ENCODE peak calls at places on chromosomes 5 and 9, in ten cellular contexts. J, I, H, F, W, D, P, M, Y and N are unnamed samples.

GRCh38 chr9:100674419-100675122 is 96.7 kb downstream of the CAVIN4 start:
- DNase-seq in F (no peak), I (no peak), D (no peak), M (no peak), H (no peak), W (no peak), J (no peak), P (no peak), Y (no peak), N (no peak)

GRCh38 chr9:35258665-35259474 is 97.1 kb downstream of the UNC13B start:
- DNase-seq in W (peak; percentile 14), I (peak; percentile 33), H (peak; percentile 88), M (peak; percentile 32), J (peak; percentile 50), P (peak; percentile 82), F (peak; percentile 52), Y (peak; percentile 82), D (peak; percentile 68), N (peak; percentile 87)

GRCh38 chr5:143649869-143650268 is 162.1 kb upstream of the HMHB1 start:
- DNase-seq in H (no peak), W (no peak), I (no peak), F (no peak), Y (no peak), J (no peak), M (no peak), D (no peak), P (peak; percentile 38), N (no peak)

GRCh38 chr9:131640438-131641181 is 95.3 kb downstream of the PRRT1B start:
- DNase-seq in I (peak; percentile 90), D (no peak), Y (no peak), F (no peak), M (no peak), J (no peak), W (no peak), P (no peak), H (no peak), N (peak; percentile 77)

GRCh38 chr5:139120521-139120920 is 77.6 kb downstream of the SIL1 start:
- DNase-seq in I (no peak), J (no peak), H (no peak), M (no peak), W (no peak), D (no peak), P (no peak), Y (no peak), F (no peak), N (no peak)

GRCh38 chr5:99019812-99020697 is 91.2 kb upstream of the CHD1 start:
- DNase-seq in D (no peak), H (no peak), F (no peak), P (peak; percentile 88), Y (peak; percentile 95), J (peak; percentile 64), W (no peak), I (peak; percentile 88), M (no peak), N (peak; percentile 84)

GRCh38 chr5:40027395-40027794 is 602.6 kb upstream of the DAB2 start:
- DNase-seq in W (no peak), P (no peak), J (no peak), D (no peak), Y (no peak), F (no peak), H (no peak), M (no peak), I (no peak), N (no peak)

GRCh38 chr9:125271081-125271480 is 9.5 kb downstream of the GAPVD1 start:
- DNase-seq in Y (no peak), P (no peak), J (no peak), D (no peak), I (no peak), M (no peak), H (no peak), F (no peak), W (no peak), N (no peak)

GRCh38 chr9:89515416-89515815 is 17.5 kb upstream of the SEMA4D start:
- DNase-seq in Y (no peak), F (no peak), D (no peak), P (no peak), M (no peak), W (no peak), H (no peak), I (no peak), J (peak; percentile 37), N (no peak)

GRCh38 chr5:180636403-180637075 is 12.9 kb downstream of the FLT4 start:
- DNase-seq in D (no peak), H (no peak), F (no peak), Y (no peak), I (no peak), P (no peak), W (no peak), J (peak; percentile 71), M (no peak), N (peak; percentile 15)

GRCh38 chr9:129887210-129888084 is 52.2 kb downstream of the USP20 start:
- DNase-seq in H (no peak), J (no peak), D (peak; percentile 73), F (no peak), W (no peak), Y (peak; percentile 52), M (no peak), I (no peak), P (peak; percentile 58), N (peak; percentile 75)

GRCh38 chr5:4938941-4939546 is 201.1 kb upstream of the ADAMTS16 start:
- DNase-seq in M (no peak), F (no peak), P (no peak), W (no peak), D (no peak), I (no peak), J (no peak), Y (no peak), H (no peak), N (no peak)

GRCh38 chr5:149421834-149422233 is 42.7 kb upstream of the IL17B start:
- DNase-seq in W (no peak), H (no peak), Y (no peak), F (no peak), I (no peak), P (peak; percentile 83), D (no peak), J (no peak), M (no peak), N (peak; percentile 86)

GRCh38 chr5:159094745-159095144 is 5.0 kb downstream of the EBF1 start:
- DNase-seq in M (peak; percentile 56), I (peak; percentile 65), F (peak; percentile 74), J (peak; percentile 63), P (peak; percentile 85), Y (peak; percentile 87), H (peak; percentile 72), D (peak; percentile 94), W (no peak), N (peak; percentile 98)

GRCh38 chr5:9313751-9314150 is 232.1 kb downstream of the SEMA5A start:
- DNase-seq in F (no peak), H (no peak), J (no peak), P (no peak), Y (no peak), M (no peak), I (no peak), W (no peak), D (no peak), N (no peak)

GRCh38 chr9:90830051-90830450 is 28.4 kb downstream of the SYK start:
- DNase-seq in M (no peak), J (no peak), I (no peak), F (no peak), Y (no peak), D (no peak), P (no peak), H (no peak), W (no peak), N (no peak)

GRCh38 chr5:36701085-36701691 is 94.8 kb downstream of the SLC1A3 start:
- DNase-seq in W (no peak), H (peak; percentile 95), D (peak; percentile 38), M (no peak), Y (no peak), P (peak; percentile 47), J (no peak), I (no peak), F (no peak), N (no peak)

GRCh38 chr5:150122158-150122510 is 33.5 kb downstream of the PDGFRB start:
- DNase-seq in F (no peak), D (peak; percentile 60), M (peak; percentile 87), I (no peak), H (no peak), P (no peak), Y (no peak), W (no peak), J (peak; percentile 33), N (no peak)

GRCh38 chr5:80407735-80408474 is at the start of gene ZFYVE16:
- DNase-seq in P (peak; percentile 98), D (peak; percentile 98), W (peak; percentile 91), M (peak; percentile 96), Y (peak; percentile 97), I (peak; percentile 83), J (peak; percentile 95), F (peak; percentile 97), H (peak; percentile 99), N (peak; percentile 99)

GRCh38 chr9:124716795-124717194 is 54.3 kb downstream of the NR6A1 start:
- DNase-seq in M (no peak), F (no peak), J (no peak), H (no peak), D (peak; percentile 20), Y (peak; percentile 46), W (no peak), P (peak; percentile 57), I (no peak), N (no peak)

GRCh38 chr9:114093761-114094505 is 5.2 kb downstream of the KIF12 start:
- DNase-seq in H (no peak), D (no peak), F (no peak), W (no peak), J (no peak), P (no peak), M (no peak), I (no peak), Y (no peak), N (no peak)

GRCh38 chr5:59673438-59674058 is 220.0 kb downstream of the PDE4D start:
- DNase-seq in M (no peak), I (no peak), Y (peak; percentile 69), J (peak; percentile 60), D (peak; percentile 53), W (no peak), H (peak; percentile 63), P (peak; percentile 72), F (no peak), N (peak; percentile 66)

GRCh38 chr5:90446961-90447360 is 27.6 kb downstream of the MBLAC2 start:
- DNase-seq in P (peak; percentile 60), J (no peak), Y (peak; percentile 1), D (no peak), W (no peak), H (no peak), I (no peak), F (no peak), M (no peak), N (peak; percentile 58)

GRCh38 chr9:91758491-91758981 is 191.5 kb downstream of the ROR2 start:
- DNase-seq in P (peak; percentile 72), H (peak; percentile 87), J (peak; percentile 49), M (peak; percentile 70), D (peak; percentile 48), Y (peak; percentile 33), W (no peak), I (no peak), F (no peak), N (peak; percentile 55)

GRCh38 chr5:148309746-148310145 is 2.5 kb upstream of the SPINK7 start:
- DNase-seq in D (no peak), P (no peak), M (no peak), I (no peak), J (no peak), Y (no peak), F (no peak), W (no peak), H (no peak), N (no peak)

GRCh38 chr9:79134654-79135053 is 437.1 kb upstream of the TLE4 start:
- DNase-seq in H (peak; percentile 24), W (no peak), M (no peak), I (no peak), P (no peak), F (no peak), Y (peak; percentile 6), D (peak; percentile 19), J (peak; percentile 15), N (peak; percentile 8)

GRCh38 chr9:91047529-91047928 is 245.9 kb downstream of the SYK start:
- DNase-seq in P (no peak), J (no peak), F (no peak), W (no peak), Y (no peak), I (no peak), M (no peak), H (no peak), D (peak; percentile 24), N (no peak)

GRCh38 chr5:32928761-32929160 is 217.6 kb downstream of the NPR3 start:
- DNase-seq in I (no peak), H (no peak), J (no peak), M (no peak), Y (no peak), W (no peak), F (no peak), P (no peak), D (no peak), N (peak; percentile 68)